ENCODE peak calls at places on chromosomes 3 and 15, in six cellular contexts. Y, I, T, V, C and B are unnamed samples.

GRCh38 chr15:90115783-90116182 is 13.5 kb upstream of the IDH2 start:
- DNase-seq in V (no peak), C (no peak), Y (no peak), T (no peak), I (no peak), B (no peak)

GRCh38 chr3:50254577-50255250 is 14.2 kb upstream of the SEMA3B start:
- DNase-seq in Y (no peak), T (no peak), C (no peak), I (peak), V (no peak), B (peak)

GRCh38 chr3:138670409-138670808 is 61.8 kb downstream of the FAIM start:
- DNase-seq in V (no peak), C (no peak), T (no peak), I (no peak), Y (no peak), B (no peak)

GRCh38 chr15:76978522-76979330 is 16.2 kb upstream of the PSTPIP1 start:
- DNase-seq in I (no peak), C (no peak), V (no peak), T (no peak), Y (no peak), B (no peak)

GRCh38 chr15:65939901-65940617 is 70.8 kb downstream of the RAB11A start:
- DNase-seq in I (peak), Y (peak), V (no peak), T (no peak), C (peak), B (peak)

GRCh38 chr15:81270781-81271491 is 53.0 kb downstream of the STARD5 start:
- DNase-seq in V (no peak), Y (no peak), I (no peak), T (peak), C (peak), B (peak)

GRCh38 chr15:73800662-73801345 is 47.7 kb upstream of the INSYN1 start:
- DNase-seq in I (peak), V (no peak), Y (peak), C (peak), T (no peak), B (peak)

GRCh38 chr3:132730891-132731580 is 8.8 kb upstream of the NPHP3 start:
- DNase-seq in Y (peak), I (peak), T (peak), C (peak), V (no peak), B (peak)

GRCh38 chr15:83396071-83396470 is 51.1 kb upstream of the SH3GL3 start:
- DNase-seq in V (peak), T (peak), Y (no peak), I (no peak), C (no peak), B (peak)

GRCh38 chr3:44870375-44871061 is 3.9 kb upstream of the TGM4 start:
- DNase-seq in V (no peak), Y (no peak), T (no peak), I (no peak), C (no peak), B (no peak)

GRCh38 chr15:31227954-31228542 is 98.6 kb upstream of the KLF13 start:
- DNase-seq in Y (no peak), I (no peak), T (no peak), C (no peak), V (no peak), B (no peak)

GRCh38 chr15:40902605-40903561 is 8.6 kb downstream of the VPS18 start:
- DNase-seq in Y (peak), V (no peak), I (no peak), T (no peak), C (no peak), B (no peak)

GRCh38 chr3:155688481-155688880 is 56.4 kb downstream of the PLCH1 start:
- DNase-seq in V (no peak), C (no peak), Y (no peak), I (no peak), T (no peak), B (no peak)

GRCh38 chr15:66254364-66255292 is 1.1 kb upstream of the MEGF11 start:
- DNase-seq in C (no peak), Y (peak), V (peak), I (no peak), T (no peak), B (no peak)

GRCh38 chr3:53109190-53109589 is 21.0 kb downstream of the RFT1 start:
- DNase-seq in T (no peak), I (no peak), Y (peak), C (peak), V (no peak), B (peak)

GRCh38 chr15:92277776-92278175 is 115.9 kb upstream of the ST8SIA2 start:
- DNase-seq in T (no peak), Y (no peak), C (no peak), I (no peak), V (peak), B (peak)

GRCh38 chr3:184339016-184339415 is 1.6 kb downstream of the FAM131A start:
- DNase-seq in I (no peak), V (no peak), Y (no peak), C (no peak), T (no peak), B (no peak)

GRCh38 chr15:81023483-81024264 is 23.0 kb downstream of the TLNRD1 start:
- DNase-seq in C (peak), V (no peak), I (peak), Y (peak), T (no peak), B (peak)

GRCh38 chr3:99909714-99910508 is 92.2 kb downstream of the CMSS1 start:
- DNase-seq in Y (peak), T (no peak), I (peak), C (peak), V (no peak), B (peak)

GRCh38 chr3:15451468-15452113 is 24.2 kb downstream of the EAF1 start:
- DNase-seq in C (no peak), I (no peak), T (no peak), V (no peak), Y (no peak), B (no peak)

GRCh38 chr3:150223568-150223967 is 184.5 kb upstream of the TSC22D2 start:
- DNase-seq in V (no peak), T (no peak), Y (no peak), C (no peak), I (no peak), B (no peak)

GRCh38 chr3:59836525-59836924 is 786.7 kb upstream of the CFAP20DC start:
- DNase-seq in V (no peak), Y (peak), T (no peak), C (no peak), I (no peak), B (no peak)

GRCh38 chr15:91561371-91562100 is 292.0 kb upstream of the SLCO3A1 start:
- DNase-seq in I (no peak), Y (no peak), V (no peak), C (peak), T (no peak), B (peak)

GRCh38 chr3:86785381-86785780 is 205.6 kb downstream of the VGLL3 start:
- DNase-seq in T (no peak), C (peak), I (no peak), Y (peak), V (no peak), B (peak)

GRCh38 chr15:71629761-71630499 is 180.4 kb upstream of the NR2E3 start:
- DNase-seq in C (no peak), T (no peak), Y (no peak), V (no peak), I (no peak), B (no peak)

GRCh38 chr3:33834117-33834495 is 35.7 kb downstream of the PDCD6IP start:
- DNase-seq in T (no peak), C (no peak), I (no peak), Y (no peak), V (no peak), B (no peak)

GRCh38 chr3:176286456-176287115 is 910.7 kb downstream of the TBL1XR1 start:
- DNase-seq in Y (no peak), T (no peak), I (no peak), V (no peak), C (peak), B (peak)

GRCh38 chr3:188164248-188164687 is 10.3 kb downstream of the LPP start:
- DNase-seq in T (no peak), Y (peak), V (no peak), C (no peak), I (no peak), B (no peak)

GRCh38 chr15:86691091-86691490 is 611.4 kb downstream of the AGBL1 start:
- DNase-seq in V (no peak), Y (no peak), T (no peak), I (no peak), C (no peak), B (no peak)

GRCh38 chr3:12750658-12751071 is 8.4 kb downstream of the TMEM40 start:
- DNase-seq in I (peak), C (peak), T (no peak), Y (peak), V (no peak), B (peak)

GRCh38 chr3:9032236-9032777 is 69.0 kb upstream of the RAD18 start:
- DNase-seq in Y (no peak), V (no peak), T (no peak), I (no peak), C (no peak), B (no peak)

GRCh38 chr15:77642019-77642418 is 9.3 kb upstream of the LINGO1 start:
- DNase-seq in C (no peak), V (no peak), I (no peak), T (no peak), Y (no peak), B (no peak)

GRCh38 chr3:59127071-59127470 is 77.2 kb upstream of the CFAP20DC start:
- DNase-seq in I (no peak), Y (peak), V (no peak), T (no peak), C (peak), B (peak)

GRCh38 chr15:73326157-73326556 is 42.6 kb downstream of the HCN4 start:
- DNase-seq in I (no peak), C (no peak), Y (no peak), T (no peak), V (no peak), B (no peak)

DNA sequence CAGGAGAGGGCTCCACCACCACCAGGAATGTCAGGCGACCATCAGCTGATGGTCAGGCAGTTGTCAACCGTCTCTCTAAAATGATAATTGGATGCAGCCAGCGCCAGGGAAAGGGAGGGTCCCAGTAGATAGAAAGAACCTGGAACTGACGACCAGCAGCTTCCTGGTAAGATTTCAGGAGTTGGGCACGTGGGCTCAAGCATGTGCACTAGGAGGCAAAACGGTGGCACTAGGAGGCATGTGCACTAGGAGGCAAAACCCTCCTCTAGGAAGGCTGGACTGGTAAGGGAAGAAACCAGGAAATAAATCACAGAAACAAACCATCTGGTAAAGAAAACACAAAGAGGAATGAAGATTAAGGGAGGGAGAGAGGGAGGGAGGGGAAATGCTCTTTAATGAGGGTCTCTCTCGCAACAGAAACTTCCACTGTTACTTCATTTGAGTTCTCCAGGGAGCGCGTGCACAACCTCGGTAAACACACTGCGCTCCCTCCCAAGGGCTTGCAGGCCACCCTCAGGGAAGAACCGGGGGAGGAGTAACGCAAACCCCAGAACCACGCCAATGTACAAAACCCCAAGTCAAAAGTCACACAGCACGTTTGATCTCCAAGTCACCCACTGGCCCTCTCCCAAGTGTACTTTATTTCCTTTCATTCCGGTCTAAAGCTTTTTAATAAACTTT is 116.7 kb downstream of the XXYLT1 start:
- DNase-seq in V (no peak), Y (peak), C (peak), I (peak), T (no peak), B (peak)
- H2AFZ ChIP-seq in V (no peak), Y (no peak), C (peak), I (no peak), T (no peak), B (peak)

GRCh38 chr3:113084777-113085176 is 94.0 kb downstream of the GTPBP8 start:
- DNase-seq in I (peak), T (no peak), C (peak), Y (peak), V (no peak), B (peak)

GRCh38 chr3:113079532-113079931 is 88.7 kb downstream of the GTPBP8 start:
- DNase-seq in Y (peak), V (no peak), C (peak), T (no peak), I (no peak), B (no peak)
- H2AFZ ChIP-seq in Y (no peak), V (peak), C (no peak), T (peak), I (no peak), B (peak)

DNA sequence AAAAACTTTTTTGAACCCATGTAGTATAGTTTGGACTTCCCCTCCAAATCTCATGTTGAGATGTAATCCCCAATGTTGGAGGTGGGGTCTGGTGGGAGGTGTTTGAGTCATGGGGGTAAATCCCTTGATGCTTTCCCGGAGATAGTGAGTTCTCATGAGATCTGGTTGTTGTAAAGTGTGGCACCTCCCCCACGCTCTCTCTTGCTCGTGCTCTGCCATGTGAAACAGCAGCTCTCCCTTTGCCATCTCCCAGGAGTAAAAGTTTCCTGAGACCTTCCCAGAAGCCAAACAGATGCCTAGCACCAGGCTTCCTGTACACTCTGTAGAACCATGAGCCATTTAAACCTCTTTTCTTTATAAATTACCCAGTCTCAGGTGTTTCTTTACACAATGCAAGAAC is 16.0 kb upstream of the RNU6-1 start:
- DNase-seq in V (no peak), I (no peak), T (no peak), C (no peak), Y (no peak), B (no peak)
- H2AFZ ChIP-seq in V (no peak), I (no peak), T (peak), C (no peak), Y (no peak), B (no peak)

GRCh38 chr15:39232512-39232911 is 348.4 kb upstream of the THBS1 start:
- DNase-seq in Y (peak), T (no peak), V (no peak), C (peak), I (no peak), B (peak)
- H2AFZ ChIP-seq in Y (no peak), T (peak), V (no peak), C (peak), I (no peak), B (peak)

GRCh38 chr3:190012314-190012782 is 108.3 kb downstream of the P3H2 start:
- DNase-seq in I (peak), V (no peak), T (peak), C (peak), Y (peak), B (peak)

GRCh38 chr3:190014940-190015339 is 105.8 kb downstream of the P3H2 start:
- DNase-seq in C (no peak), T (no peak), I (no peak), Y (no peak), V (no peak), B (no peak)

GRCh38 chr3:190013943-190014924 is 106.5 kb downstream of the P3H2 start:
- DNase-seq in I (no peak), Y (no peak), C (no peak), V (no peak), T (no peak), B (peak)

GRCh38 chr3:190010486-190010885 is 110.2 kb downstream of the P3H2 start:
- DNase-seq in V (no peak), T (no peak), I (no peak), C (no peak), Y (no peak), B (no peak)

GRCh38 chr3:190012784-190013183 is 107.9 kb downstream of the P3H2 start:
- DNase-seq in V (no peak), T (no peak), C (no peak), I (no peak), Y (no peak), B (no peak)
- H2AFZ ChIP-seq in V (no peak), T (no peak), C (no peak), I (peak), Y (no peak), B (no peak)